ENCODE peak calls at places on chromosomes 4 and X, in six cellular contexts. I, Q, G, Z, J and K are unnamed samples. For H3K4me1, the result is how much of the 10 kb centered on the place peaks cover.

GRCh38 chr4:163331629-163332360 is 601 bp downstream of the NPY1R start:
- DNase-seq in I (peak), Q (no peak), G (peak), Z (no peak), J (no peak), K (peak)

GRCh38 chrX:23372220-23372902 is 37.7 kb downstream of the PTCHD1 start:
- DNase-seq in I (no peak), Q (no peak), G (peak), Z (no peak), J (no peak), K (no peak)

GRCh38 chr4:6198768-6199343 is 1.5 kb downstream of the JAKMIP1 start:
- DNase-seq in I (no peak), Q (no peak), G (no peak), Z (peak), J (no peak), K (peak)

GRCh38 chr4:151962138-151962845 is 201.5 kb upstream of the GATB start:
- DNase-seq in I (no peak), Q (no peak), G (no peak), Z (no peak), J (no peak), K (no peak)

GRCh38 chr4:105946771-105947170 is 51.5 kb downstream of the NPNT start:
- DNase-seq in I (no peak), Q (no peak), G (no peak), Z (no peak), J (no peak), K (no peak)

GRCh38 chrX:153662266-153662665 is 11.3 kb downstream of the PNCK start:
- DNase-seq in I (peak), Q (peak), G (no peak), Z (peak), J (peak), K (no peak)

GRCh38 chr4:128879971-128880370 is 70.5 kb downstream of the JADE1 start:
- DNase-seq in I (no peak), Q (no peak), G (no peak), Z (no peak), J (no peak), K (no peak)

GRCh38 chr4:54085284-54085683 is 14.7 kb upstream of the GSX2 start:
- DNase-seq in I (no peak), Q (no peak), G (peak), Z (no peak), J (no peak), K (no peak)

GRCh38 chr4:158777423-158777822 is 8.6 kb downstream of the FNIP2 start:
- DNase-seq in I (no peak), Q (peak), G (no peak), Z (no peak), J (no peak), K (no peak)

GRCh38 chr4:114603455-114603854 is 4.8 kb downstream of the UGT8 start:
- DNase-seq in I (peak), Q (no peak), G (no peak), Z (no peak), J (no peak), K (no peak)

GRCh38 chr4:188657365-188657764 is 518.1 kb downstream of the TRIML1 start:
- DNase-seq in I (no peak), Q (no peak), G (no peak), Z (no peak), J (no peak), K (no peak)

GRCh38 chrX:124211312-124211942 is 121.0 kb upstream of the TEX13D start:
- DNase-seq in I (no peak), Q (no peak), G (no peak), Z (no peak), J (peak), K (no peak)

GRCh38 chr4:24601121-24601520 is 16.8 kb upstream of the DHX15 start:
- DNase-seq in I (no peak), Q (no peak), G (no peak), Z (no peak), J (no peak), K (no peak)

GRCh38 chr4:57037982-57038604 is 59.4 kb downstream of the POLR2B start:
- DNase-seq in I (peak), Q (peak), G (peak), Z (no peak), J (peak), K (peak)

DNA sequence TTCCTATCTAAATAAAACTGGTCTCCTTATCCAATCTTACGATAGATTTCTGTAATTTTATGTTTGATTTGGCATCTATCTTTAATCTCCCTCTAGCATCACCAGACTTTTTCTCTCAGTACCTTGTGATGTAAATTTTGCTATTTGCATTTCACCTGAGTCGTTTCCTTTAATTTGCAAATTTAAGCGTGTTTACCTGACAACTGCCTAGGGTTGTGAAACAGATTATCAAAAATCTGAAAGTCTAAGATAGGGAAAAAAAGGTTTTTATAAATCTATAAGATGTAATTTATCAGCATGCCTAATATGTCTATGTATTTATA is 39.4 kb upstream of the TMPRSS11E start:
- DNase-seq in I (no peak), Q (no peak), G (no peak), Z (no peak), J (no peak), K (no peak)
- H3K4me1 ChIP-seq in I (under half), Q (under half), G (under half), Z (under half), J (under half), K (under half)

DNA sequence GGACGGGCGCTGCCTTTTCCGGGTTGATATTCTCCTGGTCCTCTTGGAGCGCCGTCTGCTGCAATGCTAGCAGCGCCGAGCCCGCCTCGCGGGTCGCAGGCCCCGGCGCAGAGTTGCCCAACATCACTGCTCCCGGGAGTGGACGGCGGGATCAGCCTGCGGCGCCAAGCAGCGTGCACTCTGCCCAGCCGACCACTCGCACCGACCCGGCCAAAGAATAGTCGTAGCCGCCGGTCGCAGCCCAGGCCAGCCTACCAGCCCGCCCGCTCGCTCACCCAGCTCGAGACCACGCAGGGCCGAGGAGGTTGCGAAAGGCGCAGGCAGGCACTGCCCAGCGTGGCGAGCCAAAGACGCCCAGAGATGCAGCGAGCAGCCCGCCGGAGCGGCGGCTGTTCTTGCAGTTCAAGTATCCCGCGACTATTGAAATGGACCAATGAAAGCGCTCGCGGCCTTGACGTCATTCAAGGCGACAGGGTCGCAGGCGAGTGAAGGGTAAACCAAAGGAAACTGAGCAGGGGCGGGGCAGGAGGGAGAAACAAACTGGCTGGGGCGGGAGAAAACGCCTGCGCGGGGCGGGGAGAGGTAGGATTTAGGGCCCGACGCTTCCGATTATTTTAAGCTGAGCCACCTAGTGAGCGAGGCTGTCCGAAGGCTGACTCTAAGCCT is at the start of gene CCNA2:
- DNase-seq in I (peak), Q (peak), G (peak), Z (peak), J (peak), K (peak)
- TF ChIP-seq POLR2A in I (peak), Q (no peak), G (peak), Z (peak), J (peak), K (no peak)

GRCh38 chr4:146432065-146432464 is 89.7 kb downstream of the SLC10A7 start:
- DNase-seq in I (no peak), Q (no peak), G (no peak), Z (no peak), J (no peak), K (no peak)

DNA sequence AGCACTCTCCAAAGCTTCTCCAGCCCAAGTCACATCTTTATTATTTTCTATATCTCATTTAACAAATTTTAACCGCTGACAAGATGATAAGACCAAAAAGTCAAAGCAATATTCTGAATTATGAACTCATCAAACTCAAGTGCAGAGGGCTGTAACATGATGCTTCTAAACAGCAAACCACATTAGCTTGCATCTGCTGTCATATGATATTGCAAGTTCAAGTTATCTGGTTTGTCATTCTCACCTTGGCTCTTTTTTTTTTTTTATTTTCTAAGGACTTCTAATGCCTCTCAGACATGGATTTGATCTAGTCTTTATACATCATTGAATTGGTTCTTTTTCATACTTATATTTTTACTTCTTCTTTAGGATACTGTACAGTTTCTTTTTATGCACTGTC is 93.4 kb downstream of the SLC10A7 start:
- DNase-seq in I (no peak), Q (no peak), G (no peak), Z (no peak), J (no peak), K (no peak)
- H3K4me3 ChIP-seq in I (no peak), Q (no peak), G (no peak), Z (no peak), J (no peak), K (no peak)

DNA sequence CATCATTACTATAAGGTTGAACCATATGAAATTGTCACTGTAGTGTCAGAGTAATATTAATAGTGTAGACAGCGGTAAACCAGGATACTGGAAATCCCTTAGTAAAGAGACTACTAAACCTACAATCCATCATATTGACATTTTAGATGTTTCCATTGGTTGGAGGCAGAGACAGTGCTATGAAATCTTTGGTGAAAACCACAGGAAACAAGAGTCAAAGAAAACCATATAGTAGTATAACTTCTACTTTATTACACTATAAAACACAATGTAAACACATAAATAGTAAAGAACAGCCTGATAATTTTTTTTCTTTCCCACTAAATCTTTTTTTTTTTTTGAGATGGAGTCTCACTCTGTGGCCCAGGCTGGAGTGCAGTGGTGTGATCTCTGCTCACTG is 15.9 kb downstream of the RELL1 start:
- DNase-seq in I (no peak), Q (no peak), G (no peak), Z (no peak), J (no peak), K (no peak)
- H3K4me1 ChIP-seq in I (half or more), Q (half or more), G (under half), Z (under half), J (under half), K (under half)

DNA sequence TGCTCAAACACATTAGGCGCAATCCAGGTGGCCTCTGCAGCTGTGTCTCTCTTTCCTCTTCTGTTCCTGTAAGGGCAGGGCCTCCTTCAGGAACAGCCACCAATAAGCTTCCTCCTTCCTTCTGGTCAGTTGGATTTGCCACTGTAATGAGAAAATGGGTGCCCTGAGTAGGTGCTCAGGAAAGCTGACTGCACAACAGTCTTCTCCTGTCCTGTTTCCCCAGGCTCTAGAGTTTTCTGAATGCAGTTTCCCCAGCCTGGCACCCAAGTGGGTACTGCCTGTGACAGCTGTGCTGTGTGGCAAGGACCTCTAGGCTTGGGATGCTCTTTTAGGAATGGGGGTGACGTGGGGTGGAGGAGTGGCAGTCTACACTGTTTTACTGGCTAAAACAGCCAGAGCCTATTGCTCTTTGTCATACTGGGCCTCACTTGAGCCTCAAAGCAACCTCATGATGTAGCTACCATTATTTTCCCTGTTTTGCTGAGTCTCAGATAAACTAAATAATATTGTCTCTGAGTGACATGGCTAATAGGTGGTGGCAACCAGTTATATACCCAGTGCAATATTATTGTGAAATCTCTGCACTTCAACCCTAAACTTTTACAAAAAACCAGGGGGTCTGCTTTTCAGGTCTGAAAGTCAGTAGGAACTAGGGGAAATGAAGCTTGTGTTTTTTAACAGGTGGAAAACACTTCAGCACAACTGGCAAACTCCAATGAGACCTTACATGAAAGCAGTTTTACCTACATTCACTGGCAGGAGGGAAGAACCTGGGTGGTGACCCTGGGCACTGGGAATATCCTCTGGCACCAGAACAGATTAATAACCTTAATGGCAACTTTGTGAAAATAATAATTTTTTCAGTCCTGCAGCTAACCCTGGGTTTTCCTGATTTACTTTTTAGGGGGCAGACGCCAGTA is 1.1 kb downstream of the CXCL2 start:
- DNase-seq in I (peak), Q (no peak), G (no peak), Z (no peak), J (no peak), K (no peak)
- TF ChIP-seq POLR2A in I (no peak), Q (no peak), G (no peak), Z (no peak), J (no peak), K (no peak)

GRCh38 chr4:138238521-138239292 is 3.4 kb downstream of the SLC7A11 start:
- DNase-seq in I (no peak), Q (no peak), G (no peak), Z (no peak), J (no peak), K (no peak)
- H3K4me3 ChIP-seq in I (no peak), Q (no peak), G (no peak), Z (no peak), J (no peak), K (no peak)

DNA sequence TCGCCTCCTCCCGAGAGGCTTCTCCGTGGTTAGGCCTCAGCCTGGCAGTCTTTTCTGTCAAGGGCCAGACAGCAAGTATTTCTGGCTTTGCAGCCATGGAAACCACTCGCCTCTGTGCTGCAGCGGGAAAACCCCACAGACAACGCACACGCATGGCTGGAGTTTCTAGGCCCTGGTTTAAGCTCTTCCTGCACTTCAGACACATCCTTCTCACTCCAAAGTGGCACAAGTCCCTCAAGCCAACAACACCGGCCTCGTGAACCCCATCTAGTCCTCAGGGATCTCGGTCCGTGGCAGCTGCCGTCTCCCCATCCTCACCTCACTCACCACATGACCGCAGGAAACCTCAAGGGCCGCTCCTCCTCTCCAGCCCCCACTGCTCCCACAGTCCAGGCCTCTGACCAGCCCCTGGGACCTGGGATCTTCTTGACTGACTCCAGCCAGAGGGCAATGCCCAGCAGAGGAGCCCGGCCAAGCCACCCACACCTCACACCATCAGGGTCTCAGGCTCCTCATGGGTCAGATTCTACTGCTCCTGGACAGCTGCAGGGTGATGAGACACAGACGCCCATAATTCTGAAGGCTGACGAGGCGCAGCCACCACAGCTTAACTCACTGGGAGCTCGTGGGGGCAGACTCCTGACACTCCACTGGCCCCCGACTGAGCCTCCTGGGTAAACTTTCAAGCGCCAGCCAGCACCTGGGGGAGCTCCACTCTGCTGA is 21.7 kb downstream of the LETM1 start:
- DNase-seq in I (no peak), Q (no peak), G (no peak), Z (no peak), J (no peak), K (no peak)
- H3K4me1 ChIP-seq in I (under half), Q (under half), G (under half), Z (under half), J (under half), K (under half)

DNA sequence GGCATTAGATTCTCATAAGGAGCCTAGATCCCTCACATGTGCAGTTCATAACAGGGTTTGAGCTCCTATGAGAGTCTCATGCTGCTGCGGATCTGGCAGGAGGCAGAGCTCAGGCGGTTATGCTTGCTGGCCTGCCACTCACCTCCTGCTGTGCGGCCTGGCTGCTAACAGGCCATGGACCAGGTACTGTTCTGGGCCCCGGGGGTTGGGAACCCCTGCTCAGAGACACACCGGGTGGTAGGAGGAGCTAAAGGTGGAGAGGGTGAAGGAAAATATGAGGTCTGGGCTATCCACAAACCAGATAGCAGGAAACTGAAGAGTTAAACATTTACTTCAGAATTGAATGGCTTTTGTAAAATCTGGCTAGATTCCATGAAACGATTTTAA is 5.9 kb upstream of the F11 start:
- DNase-seq in I (no peak), Q (no peak), G (no peak), Z (no peak), J (no peak), K (no peak)
- TF ChIP-seq POLR2A in I (no peak), Q (no peak), G (no peak), Z (no peak), J (no peak), K (no peak)